ENCODE peak calls at places on chromosome 16, in five cellular contexts. A is tibial artery; E is GM06990; O is Panc1; C is CD8-positive, alpha-beta T cell. N is an unnamed sample.

GRCh38 chr16:70746708-70747424 is 54.1 kb downstream of the VAC14 start:
- DNase-seq in A (peak), E (no peak), C (no peak), O (peak), N (no peak)

GRCh38 chr16:77888786-77889185 is 100.4 kb downstream of the VAT1L start:
- DNase-seq in C (no peak), A (no peak), E (no peak), O (no peak), N (no peak)

GRCh38 chr16:85384831-85385462 is 228.2 kb upstream of the GSE1 start:
- DNase-seq in E (no peak), A (no peak), C (no peak), O (no peak), N (no peak)

GRCh38 chr16:4298761-4299522 is 16.9 kb upstream of the GLIS2 start:
- DNase-seq in O (peak), C (no peak), A (no peak), E (no peak), N (no peak)

GRCh38 chr16:526181-527014 is 1.1 kb upstream of the CAPN15 start:
- DNase-seq in E (no peak), O (no peak), A (no peak), C (no peak), N (no peak)

GRCh38 chr16:84244728-84245127 is 4.9 kb upstream of the KCNG4 start:
- DNase-seq in O (no peak), E (no peak), A (no peak), C (no peak), N (no peak)

GRCh38 chr16:12062343-12063003 is 85.9 kb downstream of the SNX29 start:
- DNase-seq in C (no peak), O (peak), E (no peak), A (peak), N (no peak)

GRCh38 chr16:69927056-69927757 is 23.9 kb upstream of the CLEC18A start:
- DNase-seq in A (peak), O (no peak), E (no peak), C (no peak), N (no peak)

GRCh38 chr16:54546481-54546880 is 259.9 kb upstream of the IRX3 start:
- DNase-seq in A (no peak), O (no peak), E (no peak), C (no peak), N (no peak)

GRCh38 chr16:17930280-17930679 is 406.3 kb downstream of the NPIPA8 start:
- DNase-seq in C (no peak), E (no peak), A (no peak), O (no peak), N (no peak)

GRCh38 chr16:71883193-71883848 is 661 bp downstream of the ZNF821 start:
- DNase-seq in E (peak), O (no peak), C (peak), A (peak), N (no peak)

GRCh38 chr16:70253291-70254094 is 1.8 kb upstream of the EXOSC6 start:
- DNase-seq in A (no peak), E (no peak), C (no peak), O (no peak), N (no peak)

GRCh38 chr16:89426736-89427525 is 63.4 kb downstream of the ANKRD11 start:
- DNase-seq in C (no peak), O (no peak), A (no peak), E (no peak), N (no peak)

GRCh38 chr16:87946596-87947350 is 4.5 kb upstream of the BANP start:
- DNase-seq in E (no peak), C (no peak), A (peak), O (no peak), N (no peak)

GRCh38 chr16:11361751-11362742 is 16.8 kb downstream of the RMI2 start:
- DNase-seq in E (peak), A (no peak), O (no peak), C (peak), N (no peak)

GRCh38 chr16:50401355-50401754 is 32.6 kb upstream of the BRD7 start:
- DNase-seq in C (no peak), O (no peak), A (no peak), E (no peak), N (no peak)

GRCh38 chr16:71803305-71803690 is 5.3 kb downstream of the AP1G1 start:
- DNase-seq in E (no peak), C (no peak), A (no peak), O (no peak), N (no peak)

GRCh38 chr16:27449434-27450188 is 47.6 kb downstream of the IL21R start:
- DNase-seq in C (peak), O (no peak), A (no peak), E (peak), N (no peak)

GRCh38 chr16:51095114-51095872 is 55.8 kb downstream of the SALL1 start:
- DNase-seq in A (no peak), C (no peak), O (no peak), E (no peak), N (no peak)

GRCh38 chr16:71426069-71426879 is 15.6 kb downstream of the TLE7 start:
- DNase-seq in O (peak), E (peak), A (no peak), C (no peak), N (peak)

GRCh38 chr16:48300391-48300856 is 53.1 kb upstream of the ABCC11 start:
- DNase-seq in E (no peak), A (no peak), O (no peak), C (no peak), N (no peak)

GRCh38 chr16:89195521-89196171 is 4.7 kb downstream of the SLC22A31 start:
- DNase-seq in O (no peak), E (peak), A (no peak), C (no peak), N (no peak)

GRCh38 chr16:24769806-24770205 is 40.4 kb downstream of the TNRC6A start:
- DNase-seq in A (no peak), C (no peak), O (no peak), E (no peak), N (no peak)

GRCh38 chr16:17149904-17150483 is 320.8 kb downstream of the XYLT1 start:
- DNase-seq in A (no peak), C (no peak), O (no peak), E (no peak), N (no peak)

DNA sequence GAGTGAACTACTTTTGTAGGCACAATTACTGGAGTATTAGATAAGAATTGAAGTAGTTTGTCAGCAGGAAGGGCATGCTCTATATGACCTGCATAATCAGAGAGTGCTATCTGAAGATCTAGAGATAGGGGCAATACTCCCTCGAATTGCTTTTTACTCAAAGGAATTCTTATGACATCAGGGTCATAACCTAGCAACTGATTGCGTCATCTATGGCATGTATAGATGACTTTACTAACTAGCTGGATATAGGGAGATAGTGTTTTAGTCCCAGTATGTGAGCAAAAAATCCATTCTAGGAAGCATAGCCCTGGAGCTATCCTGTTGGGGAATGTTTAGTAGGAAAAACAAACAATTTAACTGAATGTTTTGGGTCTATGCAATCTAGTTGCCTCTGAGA is 109.5 kb upstream of the ZNF267 start:
- DNase-seq in E (no peak), A (no peak), O (no peak), C (no peak), N (no peak)
- H3K4me3 ChIP-seq in E (no peak), A (no peak), O (no peak), C (no peak), N (no peak)

DNA sequence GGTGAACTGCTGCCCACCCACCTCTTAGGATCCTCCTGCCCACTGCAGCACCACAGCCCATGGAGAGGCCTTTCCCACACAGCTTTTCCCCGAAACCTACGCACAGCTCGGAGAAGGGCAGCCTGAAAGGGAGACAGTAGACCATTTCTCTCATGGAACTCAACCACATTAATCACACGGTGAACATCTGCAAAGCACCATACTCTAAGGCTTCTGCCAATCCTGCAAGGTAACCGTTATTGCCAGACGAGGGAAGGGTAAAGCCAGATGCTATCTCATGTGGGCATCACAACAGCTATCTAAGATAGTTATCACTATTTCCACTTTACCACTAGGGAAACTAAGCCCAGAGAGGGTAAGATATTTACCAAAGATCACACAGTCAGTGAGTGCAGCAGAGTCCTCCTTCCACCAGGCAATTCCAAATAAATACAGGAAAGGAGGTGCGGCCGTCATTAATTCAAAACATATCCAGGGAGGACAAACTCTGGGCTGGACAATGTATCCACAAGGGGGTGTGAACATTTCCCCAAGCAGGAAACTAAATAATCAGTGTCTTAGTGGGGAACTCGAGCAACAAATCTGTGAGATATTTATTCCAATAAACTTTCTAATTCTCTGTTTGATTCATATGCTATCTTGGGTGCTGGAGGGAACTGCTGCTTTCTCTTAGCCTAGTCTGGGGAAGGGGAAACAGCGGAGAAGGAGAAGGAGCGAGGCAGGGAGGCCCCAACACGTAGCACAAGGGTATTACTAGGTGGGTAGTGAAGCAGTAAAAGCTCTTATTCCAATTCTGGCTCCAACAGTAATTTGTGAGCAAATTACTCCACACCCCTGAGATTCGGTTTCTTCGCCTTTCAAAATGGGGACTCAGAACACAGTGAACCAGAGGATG is 723 bp downstream of the TMEM186 start:
- DNase-seq in E (no peak), C (no peak), A (no peak), O (no peak), N (no peak)
- TF ChIP-seq CTCF in E (no peak), C (no peak), A (no peak), O (no peak), N (no peak)

GRCh38 chr16:30986129-30986991 is 1.4 kb downstream of the HSD3B7 start:
- DNase-seq in E (no peak), C (no peak), A (no peak), O (no peak), N (no peak)

GRCh38 chr16:30983898-30984610 is 953 bp upstream of the HSD3B7 start:
- DNase-seq in C (no peak), A (no peak), E (no peak), O (no peak), N (no peak)

GRCh38 chr16:30983289-30983889 is 1.6 kb upstream of the HSD3B7 start:
- DNase-seq in O (no peak), A (no peak), C (no peak), E (no peak), N (no peak)

GRCh38 chr16:30985401-30986128 is 558 bp downstream of the HSD3B7 start:
- DNase-seq in A (peak), O (no peak), E (no peak), C (no peak), N (no peak)

DNA sequence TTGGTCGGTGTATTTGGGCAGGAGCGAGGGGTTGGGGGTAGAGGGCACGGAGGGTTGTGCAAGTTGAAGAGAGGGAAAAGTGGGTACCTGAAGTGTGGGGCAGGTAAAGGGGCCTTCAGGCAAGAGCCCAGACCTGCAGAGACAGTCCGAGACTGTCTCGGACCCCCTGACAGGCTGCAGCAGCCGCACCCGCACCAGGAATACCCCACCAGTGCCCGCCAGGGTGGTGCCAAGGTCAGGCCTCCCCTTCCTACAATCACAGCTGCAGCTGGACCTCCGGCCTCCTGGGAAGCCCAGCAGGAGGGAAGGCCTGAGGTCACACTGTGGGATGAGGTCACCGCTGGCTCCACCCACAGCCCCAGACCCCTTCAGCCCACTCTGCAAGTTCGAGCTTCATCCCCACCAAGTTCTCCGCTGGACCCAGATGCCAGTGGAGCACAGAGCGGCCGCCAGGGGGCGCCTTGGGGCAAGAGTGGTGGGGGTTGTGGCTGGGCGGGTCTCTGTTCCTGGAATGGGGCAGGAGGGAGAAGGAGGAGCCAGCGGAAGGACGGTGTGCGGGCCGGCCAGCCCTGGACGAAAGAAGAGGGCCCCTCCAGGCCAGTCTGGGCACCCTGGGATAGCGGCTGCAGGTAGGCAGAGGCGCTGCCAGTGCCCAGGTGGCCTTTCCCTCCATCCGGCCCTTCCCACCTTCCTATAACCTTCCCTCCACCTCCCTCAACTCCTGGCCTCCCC is at the start of gene HSD3B7:
- DNase-seq in A (peak), C (peak), E (peak), O (peak), N (no peak)
- H3K4me3 ChIP-seq in A (peak), C (no peak), E (no peak), O (peak), N (no peak)

GRCh38 chr16:1781758-1782407 is 488 bp downstream of the SPSB3 start:
- DNase-seq in O (no peak), A (no peak), E (peak), C (no peak), N (no peak)
- TF ChIP-seq CTCF in O (no peak), A (no peak), E (no peak), C (peak), N (no peak)

N was measured in GM12864.